ENCODE peak calls at places on chromosomes 12 and 14, in ten cellular contexts. C is nucleus accumbens; M is fibroblast of gingiva; K is A549; L is H9; I is GM10248; A is EL; Z is upper lobe of right lung; F is stimulated activated CD8-positive, alpha-beta memory T cell treated with anti-CD3 and anti-CD28 coated beads, Interleukin-7, amount 100 ng/mL, for 24 hours; H is osteocyte. J is an unnamed sample.

GRCh38 chr12:25051583-25052190 is 102.8 kb upstream of the BCAT1 start:
- DNase-seq in C (no peak), M (no peak), K (no peak), L (no peak), I (peak), A (no peak), Z (no peak), F (no peak), H (no peak), J (no peak)

GRCh38 chr14:49970474-49971147 is 77.7 kb downstream of the ARF6 start:
- DNase-seq in C (no peak), M (peak), K (no peak), L (no peak), I (no peak), A (peak), Z (no peak), F (no peak), H (no peak), J (no peak)

GRCh38 chr12:63790608-63790945 is 10.9 kb downstream of the RXYLT1 start:
- DNase-seq in C (no peak), M (no peak), K (no peak), L (no peak), I (no peak), A (no peak), Z (no peak), F (no peak), H (no peak), J (no peak)

GRCh38 chr12:47022296-47022695 is 57.1 kb upstream of the PCED1B start:
- DNase-seq in C (no peak), M (peak), K (no peak), L (no peak), I (no peak), A (peak), Z (no peak), F (no peak), H (no peak), J (no peak)

GRCh38 chr14:91380116-91380515 is 37.5 kb downstream of the CCDC88C start:
- DNase-seq in C (no peak), M (no peak), K (no peak), L (no peak), I (no peak), A (no peak), Z (no peak), F (no peak), H (no peak), J (no peak)

GRCh38 chr12:9143137-9143536 is 27.4 kb upstream of the A2M start:
- DNase-seq in C (no peak), M (no peak), K (no peak), L (no peak), I (no peak), A (no peak), Z (no peak), F (no peak), H (no peak), J (no peak)

GRCh38 chr12:97941686-97942354 is 479.2 kb downstream of the RMST start:
- DNase-seq in C (no peak), M (no peak), K (peak), L (no peak), I (no peak), A (no peak), Z (no peak), F (no peak), H (no peak), J (no peak)

GRCh38 chr12:85301054-85301453 is 21.0 kb downstream of the ALX1 start:
- DNase-seq in C (no peak), M (no peak), K (no peak), L (no peak), I (no peak), A (no peak), Z (no peak), F (no peak), H (no peak), J (no peak)

GRCh38 chr14:52455291-52456088 is 96.8 kb downstream of the TXNDC16 start:
- DNase-seq in C (no peak), M (peak), K (no peak), L (no peak), I (no peak), A (peak), Z (no peak), F (no peak), H (no peak), J (no peak)

GRCh38 chr14:100063314-100063941 is 1.8 kb upstream of the EVL start:
- DNase-seq in C (no peak), M (no peak), K (no peak), L (no peak), I (no peak), A (no peak), Z (no peak), F (no peak), H (no peak), J (no peak)

GRCh38 chr12:111045941-111046340 is 125.6 kb upstream of the MYL2 start:
- DNase-seq in C (no peak), M (no peak), K (no peak), L (no peak), I (no peak), A (no peak), Z (peak), F (no peak), H (no peak), J (no peak)

GRCh38 chr14:37602605-37603453 is 7.4 kb downstream of the TTC6 start:
- DNase-seq in C (no peak), M (no peak), K (no peak), L (no peak), I (no peak), A (no peak), Z (no peak), F (no peak), H (no peak), J (no peak)

GRCh38 chr14:45610303-45610702 is 357.3 kb upstream of the MIS18BP1 start:
- DNase-seq in C (no peak), M (no peak), K (peak), L (no peak), I (no peak), A (peak), Z (no peak), F (no peak), H (no peak), J (no peak)

GRCh38 chr12:45863332-45863731 is 127.0 kb downstream of the SCAF11 start:
- DNase-seq in C (no peak), M (no peak), K (no peak), L (no peak), I (no peak), A (no peak), Z (no peak), F (no peak), H (no peak), J (no peak)

GRCh38 chr12:40959041-40959440 is 229.1 kb upstream of the PDZRN4 start:
- DNase-seq in C (no peak), M (peak), K (no peak), L (no peak), I (no peak), A (no peak), Z (no peak), F (no peak), H (no peak), J (no peak)

GRCh38 chr12:25352078-25352918 is 101.6 kb upstream of the KRAS start:
- DNase-seq in C (no peak), M (no peak), K (no peak), L (no peak), I (no peak), A (peak), Z (no peak), F (no peak), H (no peak), J (no peak)

GRCh38 chr14:47389520-47389919 is 285.9 kb downstream of the MDGA2 start:
- DNase-seq in C (no peak), M (no peak), K (no peak), L (peak), I (no peak), A (no peak), Z (no peak), F (no peak), H (no peak), J (no peak)

GRCh38 chr14:69685716-69686115 is 74.3 kb downstream of the SUSD6 start:
- DNase-seq in C (peak), M (peak), K (no peak), L (no peak), I (no peak), A (no peak), Z (peak), F (no peak), H (no peak), J (no peak)

GRCh38 chr12:15770021-15770420 is 19.2 kb downstream of the EPS8 start:
- DNase-seq in C (no peak), M (no peak), K (no peak), L (no peak), I (no peak), A (no peak), Z (no peak), F (no peak), H (no peak), J (no peak)

GRCh38 chr14:58171090-58171489 is 19.1 kb upstream of the ARMH4 start:
- DNase-seq in C (peak), M (peak), K (peak), L (peak), I (peak), A (peak), Z (peak), F (no peak), H (no peak), J (peak)

GRCh38 chr14:50801706-50802105 is 29.3 kb downstream of the NIN start:
- DNase-seq in C (no peak), M (peak), K (no peak), L (no peak), I (no peak), A (peak), Z (no peak), F (no peak), H (no peak), J (no peak)

J was measured in SW 1271.